ENCODE peak calls at places on chromosomes 7 and 10, in four cellular contexts. One of them, this sample, is unnamed.

GRCh38 chr10:86667421-86668181 is 710 bp upstream of the LDB3 start:
- DNase-seq in heart left ventricle: peak
- DNase-seq in Panc1: no peak
- DNase-seq in cardiac fibroblast: no peak
- DNase-seq in this sample: no peak

GRCh38 chr7:85384376-85384775 is 197.5 kb upstream of the SEMA3D start:
- DNase-seq in heart left ventricle: no peak
- DNase-seq in Panc1: no peak
- DNase-seq in cardiac fibroblast: no peak
- DNase-seq in this sample: no peak

GRCh38 chr7:114649689-114650088 is 235.1 kb downstream of the FOXP2 start:
- DNase-seq in heart left ventricle: no peak
- DNase-seq in Panc1: no peak
- DNase-seq in cardiac fibroblast: no peak
- DNase-seq in this sample: no peak

GRCh38 chr7:43195256-43195655 is 82.8 kb downstream of the HECW1 start:
- DNase-seq in heart left ventricle: no peak
- DNase-seq in Panc1: no peak
- DNase-seq in cardiac fibroblast: no peak
- DNase-seq in this sample: no peak

GRCh38 chr7:294440-295154 is 4.6 kb downstream of the FOXL3 start:
- DNase-seq in heart left ventricle: no peak
- DNase-seq in Panc1: no peak
- DNase-seq in cardiac fibroblast: no peak
- DNase-seq in this sample: no peak

GRCh38 chr10:12530017-12530416 is 180.7 kb downstream of the CAMK1D start:
- DNase-seq in heart left ventricle: no peak
- DNase-seq in Panc1: no peak
- DNase-seq in cardiac fibroblast: no peak
- DNase-seq in this sample: no peak

GRCh38 chr7:29039747-29040569 is 81.8 kb upstream of the TRIL start:
- DNase-seq in heart left ventricle: no peak
- DNase-seq in Panc1: no peak
- DNase-seq in cardiac fibroblast: peak
- DNase-seq in this sample: no peak

GRCh38 chr7:76291346-76292205 is 10.9 kb upstream of the HSPB1 start:
- DNase-seq in heart left ventricle: peak
- DNase-seq in Panc1: peak
- DNase-seq in cardiac fibroblast: peak
- DNase-seq in this sample: peak

GRCh38 chr10:35012781-35013180 is 77.4 kb downstream of the CUL2 start:
- DNase-seq in heart left ventricle: no peak
- DNase-seq in Panc1: no peak
- DNase-seq in cardiac fibroblast: no peak
- DNase-seq in this sample: no peak

GRCh38 chr10:116637830-116638229 is 17.1 kb downstream of the PNLIPRP2 start:
- DNase-seq in heart left ventricle: no peak
- DNase-seq in Panc1: no peak
- DNase-seq in cardiac fibroblast: no peak
- DNase-seq in this sample: no peak

GRCh38 chr7:76997381-76998262 is 34.5 kb downstream of the SPDYE17 start:
- DNase-seq in heart left ventricle: no peak
- DNase-seq in Panc1: no peak
- DNase-seq in cardiac fibroblast: no peak
- DNase-seq in this sample: no peak

GRCh38 chr7:105011771-105012502 is 2.1 kb upstream of the KMT2E start:
- DNase-seq in heart left ventricle: peak
- DNase-seq in Panc1: no peak
- DNase-seq in cardiac fibroblast: no peak
- DNase-seq in this sample: no peak

GRCh38 chr10:72265925-72266865 is 7.5 kb upstream of the DDIT4 start:
- DNase-seq in heart left ventricle: no peak
- DNase-seq in Panc1: no peak
- DNase-seq in cardiac fibroblast: no peak
- DNase-seq in this sample: no peak

GRCh38 chr10:103789771-103790201 is 65.6 kb downstream of the SH3PXD2A start:
- DNase-seq in heart left ventricle: no peak
- DNase-seq in Panc1: no peak
- DNase-seq in cardiac fibroblast: no peak
- DNase-seq in this sample: no peak

GRCh38 chr7:84187813-84188212 is 6.8 kb downstream of the SEMA3A start:
- DNase-seq in heart left ventricle: no peak
- DNase-seq in Panc1: no peak
- DNase-seq in cardiac fibroblast: peak
- DNase-seq in this sample: no peak

GRCh38 chr7:84187087-84187805 is 7.3 kb downstream of the SEMA3A start:
- DNase-seq in heart left ventricle: no peak
- DNase-seq in Panc1: no peak
- DNase-seq in cardiac fibroblast: peak
- DNase-seq in this sample: no peak

GRCh38 chr7:84190016-84190705 is 4.4 kb downstream of the SEMA3A start:
- DNase-seq in heart left ventricle: no peak
- DNase-seq in Panc1: no peak
- DNase-seq in cardiac fibroblast: no peak
- DNase-seq in this sample: no peak

GRCh38 chr7:84191261-84191660 is 3.3 kb downstream of the SEMA3A start:
- DNase-seq in heart left ventricle: no peak
- DNase-seq in Panc1: no peak
- DNase-seq in cardiac fibroblast: no peak
- DNase-seq in this sample: no peak

GRCh38 chr7:84188811-84189405 is 5.7 kb downstream of the SEMA3A start:
- DNase-seq in heart left ventricle: no peak
- DNase-seq in Panc1: no peak
- DNase-seq in cardiac fibroblast: peak
- DNase-seq in this sample: no peak
- TF ChIP-seq CTCF in heart left ventricle: peak
- TF ChIP-seq CTCF in Panc1: peak
- TF ChIP-seq CTCF in cardiac fibroblast: peak
- TF ChIP-seq CTCF in this sample: no peak

DNA sequence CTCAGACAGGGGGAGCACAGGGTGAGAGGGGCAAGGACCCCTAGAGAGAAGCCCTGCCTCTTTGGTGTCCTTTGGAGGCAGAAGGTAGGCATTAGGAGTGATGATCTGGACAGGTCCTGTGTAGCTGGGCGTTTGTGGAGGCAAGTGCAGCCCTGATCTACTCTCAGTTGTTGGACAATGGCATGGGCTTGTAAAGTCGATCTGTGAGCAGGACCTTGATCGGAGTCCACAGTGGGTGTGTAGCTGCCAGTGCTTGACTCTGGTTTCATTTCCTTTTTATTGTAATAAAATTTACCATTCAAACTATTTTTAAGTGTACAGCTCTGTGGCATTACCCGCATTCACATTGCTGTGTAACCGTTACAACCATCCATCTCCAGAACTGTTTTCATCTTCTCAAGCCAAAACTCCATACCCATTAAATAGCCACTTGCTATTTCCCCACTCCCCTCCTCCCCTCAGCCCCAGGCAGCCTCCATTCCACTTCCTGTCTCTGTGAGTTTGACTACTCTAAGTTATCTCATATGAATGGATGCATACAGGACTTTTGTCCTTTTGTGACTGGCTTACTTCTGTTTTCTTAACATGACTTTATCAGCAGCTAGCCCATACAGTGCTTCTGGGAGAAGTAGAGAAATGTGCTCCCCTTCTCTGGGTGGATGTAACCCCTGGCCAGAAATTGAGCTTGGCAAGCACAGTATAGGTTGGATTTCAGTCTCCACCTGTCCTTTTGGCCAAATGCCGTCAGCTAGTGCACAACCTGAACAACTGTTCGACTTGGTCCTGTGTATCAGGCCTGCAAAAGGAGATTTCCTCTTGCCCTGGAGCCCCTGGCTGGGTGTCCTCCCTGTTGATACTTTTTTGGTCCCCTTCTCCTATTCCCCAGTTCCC is 179.9 kb downstream of the LRMDA start:
- DNase-seq in heart left ventricle: no peak
- DNase-seq in Panc1: no peak
- DNase-seq in cardiac fibroblast: no peak
- DNase-seq in this sample: no peak
- H3K4me3 ChIP-seq in heart left ventricle: no peak
- H3K4me3 ChIP-seq in Panc1: no peak
- H3K4me3 ChIP-seq in cardiac fibroblast: no peak
- H3K4me3 ChIP-seq in this sample: no peak

GRCh38 chr10:78438094-78438906 is 404.6 kb downstream of the RPS24 start:
- DNase-seq in heart left ventricle: no peak
- DNase-seq in Panc1: no peak
- DNase-seq in cardiac fibroblast: no peak
- DNase-seq in this sample: no peak
- TF ChIP-seq CTCF in heart left ventricle: no peak
- TF ChIP-seq CTCF in Panc1: no peak
- TF ChIP-seq CTCF in cardiac fibroblast: no peak
- TF ChIP-seq CTCF in this sample: peak

DNA sequence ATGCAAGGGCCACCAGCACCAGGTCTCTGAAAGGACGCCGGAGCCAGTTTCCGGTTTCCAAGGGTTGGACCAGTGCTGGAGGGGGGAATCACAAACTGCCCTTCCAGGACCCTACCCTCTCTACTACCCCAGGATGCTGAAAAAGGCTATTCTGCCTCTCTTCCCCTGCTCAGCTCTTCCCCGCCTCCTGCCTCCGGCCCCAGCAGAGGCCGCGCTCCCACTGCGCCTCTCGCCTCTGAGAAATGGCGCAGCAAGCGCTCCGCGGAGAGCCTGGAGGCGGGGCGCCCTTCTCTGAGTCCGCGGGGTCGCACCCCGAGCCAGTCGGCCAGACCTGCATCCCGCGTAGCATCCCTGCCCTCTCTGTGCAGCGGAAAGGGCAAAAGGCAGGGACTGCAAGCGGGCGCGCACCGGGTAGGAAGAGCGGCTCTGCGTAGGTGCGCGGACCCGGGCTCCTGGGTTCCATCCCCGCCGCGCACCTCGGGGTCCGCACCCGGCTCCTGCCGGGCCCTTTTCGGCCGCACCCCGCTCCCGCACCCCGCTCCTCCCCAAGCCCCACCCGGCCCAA is 476 bp upstream of the RET start:
- DNase-seq in heart left ventricle: no peak
- DNase-seq in Panc1: no peak
- DNase-seq in cardiac fibroblast: no peak
- DNase-seq in this sample: no peak
- H3K4me3 ChIP-seq in heart left ventricle: peak
- H3K4me3 ChIP-seq in Panc1: peak
- H3K4me3 ChIP-seq in cardiac fibroblast: peak
- H3K4me3 ChIP-seq in this sample: no peak

DNA sequence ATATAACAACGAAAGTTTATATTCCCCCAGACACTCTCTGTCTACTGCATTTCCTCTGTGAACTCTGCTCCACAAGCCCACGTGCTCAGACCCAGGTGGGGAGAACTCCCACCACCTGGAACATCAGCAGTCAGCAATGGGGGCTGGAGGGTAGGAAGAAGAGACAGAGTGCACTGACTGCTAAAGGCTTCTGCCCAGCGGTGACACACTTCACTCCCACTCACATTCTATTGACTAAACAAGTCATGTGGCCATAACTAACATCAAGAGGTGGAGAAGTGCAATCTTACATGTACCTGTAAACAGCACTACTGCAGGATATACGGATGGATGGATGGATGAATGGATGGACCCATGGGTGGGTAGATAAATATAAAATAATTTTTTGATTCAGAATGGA is 122.2 kb downstream of the MPP7 start:
- DNase-seq in heart left ventricle: no peak
- DNase-seq in Panc1: no peak
- DNase-seq in cardiac fibroblast: no peak
- DNase-seq in this sample: no peak
- TF ChIP-seq CTCF in heart left ventricle: no peak
- TF ChIP-seq CTCF in Panc1: no peak
- TF ChIP-seq CTCF in cardiac fibroblast: no peak
- TF ChIP-seq CTCF in this sample: no peak

This sample was measured in GM12864.